ENCODE peak calls at places on chromosomes 3 and 15, in four cellular contexts. One of them, this sample, is unnamed.

GRCh38 chr15:82951472-82952155 is 906 bp downstream of the HOMER2 start:
- DNase-seq in MCF 10A: no peak
- DNase-seq in CD4-positive, alpha-beta T cell: no peak
- DNase-seq in left lung: no peak
- DNase-seq in this sample: no peak

GRCh38 chr15:51403072-51403878 is 61.8 kb downstream of the GLDN start:
- DNase-seq in MCF 10A: peak; percentile 65
- DNase-seq in CD4-positive, alpha-beta T cell: no peak
- DNase-seq in left lung: no peak
- DNase-seq in this sample: no peak

GRCh38 chr3:182445576-182445975 is 347.7 kb upstream of the ATP11B start:
- DNase-seq in MCF 10A: no peak
- DNase-seq in CD4-positive, alpha-beta T cell: no peak
- DNase-seq in left lung: no peak
- DNase-seq in this sample: no peak

GRCh38 chr15:75327005-75327404 is 8.9 kb upstream of the COMMD4 start:
- DNase-seq in MCF 10A: no peak
- DNase-seq in CD4-positive, alpha-beta T cell: no peak
- DNase-seq in left lung: no peak
- DNase-seq in this sample: no peak

GRCh38 chr3:21620511-21621395 is 130.3 kb downstream of the ZNF385D start:
- DNase-seq in MCF 10A: peak; percentile 3
- DNase-seq in CD4-positive, alpha-beta T cell: no peak
- DNase-seq in left lung: no peak
- DNase-seq in this sample: no peak

GRCh38 chr3:114218006-114218405 is 19.4 kb downstream of the ZNF80 start:
- DNase-seq in MCF 10A: no peak
- DNase-seq in CD4-positive, alpha-beta T cell: no peak
- DNase-seq in left lung: no peak
- DNase-seq in this sample: no peak

GRCh38 chr3:65604863-65605526 is 433.7 kb downstream of the MAGI1 start:
- DNase-seq in MCF 10A: peak; percentile 29
- DNase-seq in CD4-positive, alpha-beta T cell: no peak
- DNase-seq in left lung: no peak
- DNase-seq in this sample: no peak

GRCh38 chr3:102089904-102090492 is 240.7 kb downstream of the NFKBIZ start:
- DNase-seq in MCF 10A: peak; percentile 23
- DNase-seq in CD4-positive, alpha-beta T cell: no peak
- DNase-seq in left lung: no peak
- DNase-seq in this sample: no peak

GRCh38 chr3:136385457-136385856 is 135.3 kb downstream of the PCCB start:
- DNase-seq in MCF 10A: no peak
- DNase-seq in CD4-positive, alpha-beta T cell: no peak
- DNase-seq in left lung: no peak
- DNase-seq in this sample: no peak

GRCh38 chr3:66179813-66180212 is 41.0 kb upstream of the SLC25A26 start:
- DNase-seq in MCF 10A: no peak
- DNase-seq in CD4-positive, alpha-beta T cell: no peak
- DNase-seq in left lung: no peak
- DNase-seq in this sample: no peak

GRCh38 chr15:25378501-25378901 is 60.3 kb downstream of the UBE3A start:
- DNase-seq in MCF 10A: no peak
- DNase-seq in CD4-positive, alpha-beta T cell: no peak
- DNase-seq in left lung: no peak
- DNase-seq in this sample: no peak

GRCh38 chr3:12870942-12871341 is 29.6 kb upstream of the RPL32 start:
- DNase-seq in MCF 10A: no peak
- DNase-seq in CD4-positive, alpha-beta T cell: no peak
- DNase-seq in left lung: no peak
- DNase-seq in this sample: no peak

GRCh38 chr3:71964170-71964569 is 179.2 kb upstream of the PROK2 start:
- DNase-seq in MCF 10A: no peak
- DNase-seq in CD4-positive, alpha-beta T cell: no peak
- DNase-seq in left lung: no peak
- DNase-seq in this sample: no peak

GRCh38 chr3:167882057-167882667 is 146.6 kb downstream of the SERPINI1 start:
- DNase-seq in MCF 10A: peak; percentile 62
- DNase-seq in CD4-positive, alpha-beta T cell: no peak
- DNase-seq in left lung: no peak
- DNase-seq in this sample: no peak

GRCh38 chr3:88742066-88742465 is 365.4 kb upstream of the EPHA3 start:
- DNase-seq in MCF 10A: peak; percentile 16
- DNase-seq in CD4-positive, alpha-beta T cell: no peak
- DNase-seq in left lung: no peak
- DNase-seq in this sample: no peak

GRCh38 chr15:93943607-93944006 is 287.8 kb upstream of the MCTP2 start:
- DNase-seq in MCF 10A: no peak
- DNase-seq in CD4-positive, alpha-beta T cell: no peak
- DNase-seq in left lung: no peak
- DNase-seq in this sample: no peak

GRCh38 chr3:156575661-156576450 is 20.9 kb upstream of the SSR3 start:
- DNase-seq in MCF 10A: no peak
- DNase-seq in CD4-positive, alpha-beta T cell: no peak
- DNase-seq in left lung: no peak
- DNase-seq in this sample: no peak

GRCh38 chr3:197507081-197507480 is 48.7 kb downstream of the BDH1 start:
- DNase-seq in MCF 10A: no peak
- DNase-seq in CD4-positive, alpha-beta T cell: no peak
- DNase-seq in left lung: no peak
- DNase-seq in this sample: no peak

GRCh38 chr3:133487920-133488540 is 85.5 kb upstream of the CDV3 start:
- DNase-seq in MCF 10A: peak; percentile 58
- DNase-seq in CD4-positive, alpha-beta T cell: peak; percentile 39
- DNase-seq in left lung: no peak
- DNase-seq in this sample: no peak

GRCh38 chr3:72515915-72516314 is 332.3 kb downstream of the SHQ1 start:
- DNase-seq in MCF 10A: peak; percentile 13
- DNase-seq in CD4-positive, alpha-beta T cell: no peak
- DNase-seq in left lung: no peak
- DNase-seq in this sample: no peak

GRCh38 chr3:193732391-193732790 is 139.4 kb downstream of the OPA1 start:
- DNase-seq in MCF 10A: peak; percentile 36
- DNase-seq in CD4-positive, alpha-beta T cell: no peak
- DNase-seq in left lung: no peak
- DNase-seq in this sample: no peak

GRCh38 chr3:155356594-155357370 is 63.3 kb upstream of the STRIT1 start:
- DNase-seq in MCF 10A: no peak
- DNase-seq in CD4-positive, alpha-beta T cell: no peak
- DNase-seq in left lung: no peak
- DNase-seq in this sample: no peak

GRCh38 chr3:126961191-126961790 is 21.6 kb upstream of the PLXNA1 start:
- DNase-seq in MCF 10A: peak; percentile 88
- DNase-seq in CD4-positive, alpha-beta T cell: no peak
- DNase-seq in left lung: peak; percentile 76
- DNase-seq in this sample: no peak

GRCh38 chr3:146065573-146066006 is 95.4 kb downstream of the PLOD2 start:
- DNase-seq in MCF 10A: peak; percentile 69
- DNase-seq in CD4-positive, alpha-beta T cell: no peak
- DNase-seq in left lung: no peak
- DNase-seq in this sample: no peak

DNA sequence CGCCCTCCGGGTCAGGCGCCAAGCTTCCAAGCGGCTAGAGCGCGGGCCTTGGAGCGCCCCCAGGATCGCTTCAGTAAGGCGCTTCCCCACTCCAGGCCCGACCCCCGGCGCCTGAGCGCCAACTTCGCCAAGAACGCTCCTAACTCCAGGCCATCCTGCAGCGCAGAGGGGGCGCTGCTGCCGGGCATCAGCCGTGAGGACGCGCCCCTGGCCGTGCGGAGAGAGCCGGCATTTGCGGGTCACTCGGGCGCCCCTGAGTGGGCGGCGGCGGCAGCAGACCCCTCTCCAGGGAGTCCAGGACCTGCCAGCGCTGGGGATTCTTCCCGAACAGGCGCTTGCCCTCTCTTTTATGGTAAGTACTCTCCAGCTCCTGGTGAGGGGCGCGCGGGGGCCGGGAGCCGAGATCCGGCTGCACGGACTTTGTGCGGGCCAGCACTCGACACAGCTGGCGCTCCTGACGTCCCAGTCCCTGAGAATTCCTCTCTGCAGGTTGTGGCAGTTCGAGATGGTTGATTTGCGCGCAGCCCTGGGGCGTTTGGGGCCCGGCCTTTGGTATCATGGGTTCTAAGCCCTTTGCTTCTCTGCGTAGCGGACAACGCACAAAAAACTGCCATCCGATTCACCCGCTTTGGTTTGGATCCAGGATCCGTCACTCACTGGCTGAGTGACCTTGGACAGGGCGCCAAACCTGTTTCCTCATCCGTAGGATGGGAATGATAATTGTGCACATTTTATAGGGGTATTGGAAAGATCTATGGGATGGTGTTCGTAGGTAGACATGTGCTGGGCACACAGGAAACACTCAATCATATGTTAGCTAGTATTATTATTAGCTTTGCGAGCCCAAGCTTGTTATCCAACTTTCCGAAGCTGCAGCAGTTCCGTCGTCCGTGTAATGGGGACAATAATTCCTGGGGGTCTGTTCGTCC is 758 bp downstream of the SPSB4 start:
- DNase-seq in MCF 10A: no peak
- DNase-seq in CD4-positive, alpha-beta T cell: no peak
- DNase-seq in left lung: no peak
- DNase-seq in this sample: no peak
- TF ChIP-seq CTCF in MCF 10A: no peak
- TF ChIP-seq CTCF in CD4-positive, alpha-beta T cell: no peak
- TF ChIP-seq CTCF in left lung: no peak
- TF ChIP-seq CTCF in this sample: no peak

GRCh38 chr3:111338059-111338698 is 203.8 kb upstream of the CD96 start:
- DNase-seq in MCF 10A: peak; percentile 78
- DNase-seq in CD4-positive, alpha-beta T cell: peak; percentile 2
- DNase-seq in left lung: no peak
- DNase-seq in this sample: peak; percentile 46
- TF ChIP-seq CTCF in MCF 10A: peak; percentile 60
- TF ChIP-seq CTCF in CD4-positive, alpha-beta T cell: peak; percentile 57
- TF ChIP-seq CTCF in left lung: no peak
- TF ChIP-seq CTCF in this sample: peak; percentile 31

GRCh38 chr3:16176391-16177030 is 2.0 kb downstream of the GALNT15 start:
- DNase-seq in MCF 10A: no peak
- DNase-seq in CD4-positive, alpha-beta T cell: no peak
- DNase-seq in left lung: no peak
- DNase-seq in this sample: no peak

GRCh38 chr3:16179771-16180736 is 5.6 kb downstream of the GALNT15 start:
- DNase-seq in MCF 10A: no peak
- DNase-seq in CD4-positive, alpha-beta T cell: no peak
- DNase-seq in left lung: no peak
- DNase-seq in this sample: no peak

GRCh38 chr3:16179261-16179660 is 4.8 kb downstream of the GALNT15 start:
- DNase-seq in MCF 10A: no peak
- DNase-seq in CD4-positive, alpha-beta T cell: no peak
- DNase-seq in left lung: no peak
- DNase-seq in this sample: no peak

GRCh38 chr3:16177962-16178627 is 3.6 kb downstream of the GALNT15 start:
- DNase-seq in MCF 10A: peak; percentile 83
- DNase-seq in CD4-positive, alpha-beta T cell: peak; percentile 55
- DNase-seq in left lung: peak; percentile 79
- DNase-seq in this sample: peak; percentile 91

GRCh38 chr3:16178628-16178988 is 4.1 kb downstream of the GALNT15 start:
- DNase-seq in MCF 10A: no peak
- DNase-seq in CD4-positive, alpha-beta T cell: no peak
- DNase-seq in left lung: no peak
- DNase-seq in this sample: no peak
- TF ChIP-seq CTCF in MCF 10A: no peak
- TF ChIP-seq CTCF in CD4-positive, alpha-beta T cell: peak; percentile 27
- TF ChIP-seq CTCF in left lung: no peak
- TF ChIP-seq CTCF in this sample: no peak

GRCh38 chr3:134937256-134938023 is 142.4 kb downstream of the EPHB1 start:
- DNase-seq in MCF 10A: peak; percentile 9
- DNase-seq in CD4-positive, alpha-beta T cell: no peak
- DNase-seq in left lung: no peak
- DNase-seq in this sample: peak; percentile 41
- TF ChIP-seq CTCF in MCF 10A: no peak
- TF ChIP-seq CTCF in CD4-positive, alpha-beta T cell: no peak
- TF ChIP-seq CTCF in left lung: no peak
- TF ChIP-seq CTCF in this sample: no peak